ENCODE peak calls at places on chromosome 11, in four cellular contexts. P, T, X and A are unnamed samples.

GRCh38 chr11:31521497-31522150 is 12.1 kb downstream of the ELP4 start:
- DNase-seq in T (no peak), P (no peak), X (no peak), A (no peak)

GRCh38 chr11:75474878-75475766 is 42.1 kb upstream of the KLHL35 start:
- DNase-seq in T (peak), X (peak), P (no peak), A (peak)

GRCh38 chr11:61654397-61654829 is 25.8 kb upstream of the DAGLA start:
- DNase-seq in X (no peak), P (no peak), T (peak), A (peak)

GRCh38 chr11:128813729-128814128 is 53.4 kb downstream of the KCNJ1 start:
- DNase-seq in T (no peak), X (no peak), P (no peak), A (no peak)

GRCh38 chr11:83002522-83002921 is 69.2 kb downstream of the RAB30 start:
- DNase-seq in X (no peak), T (no peak), P (no peak), A (no peak)

GRCh38 chr11:72114570-72114969 is 2.1 kb upstream of the ANAPC15 start:
- DNase-seq in T (no peak), P (no peak), X (no peak), A (no peak)

GRCh38 chr11:36376315-36376887 is 80.3 kb downstream of the PRR5L start:
- DNase-seq in X (peak), P (no peak), T (peak), A (peak)

GRCh38 chr11:34757026-34757451 is 136.1 kb downstream of the EHF start:
- DNase-seq in X (no peak), T (no peak), P (no peak), A (no peak)

GRCh38 chr11:69041516-69041915 is 7.2 kb upstream of the TPCN2 start:
- DNase-seq in X (peak), P (no peak), T (no peak), A (no peak)

GRCh38 chr11:63683133-63683991 is 2.1 kb downstream of the RTN3 start:
- DNase-seq in P (no peak), X (peak), T (peak), A (no peak)

GRCh38 chr11:92852946-92853345 is 116.5 kb upstream of the MTNR1B start:
- DNase-seq in X (peak), T (no peak), P (peak), A (no peak)

GRCh38 chr11:67416416-67417335 is 1.2 kb downstream of the CARNS1 start:
- DNase-seq in T (no peak), P (no peak), X (no peak), A (peak)

GRCh38 chr11:117473692-117474091 is 146.0 kb downstream of the CEP164 start:
- DNase-seq in T (no peak), P (no peak), X (no peak), A (no peak)

GRCh38 chr11:14537134-14537599 is 17.0 kb upstream of the PSMA1 start:
- DNase-seq in P (no peak), T (peak), X (peak), A (no peak)

GRCh38 chr11:128519353-128519752 is 68.0 kb downstream of the ETS1 start:
- DNase-seq in T (no peak), X (no peak), P (no peak), A (no peak)

GRCh38 chr11:118522571-118523072 is 4.7 kb upstream of the TTC36 start:
- DNase-seq in P (no peak), T (peak), X (peak), A (no peak)

GRCh38 chr11:47856186-47856585 is 8.0 kb upstream of the NUP160 start:
- DNase-seq in P (no peak), T (no peak), X (peak), A (no peak)

GRCh38 chr11:107665016-107665415 is 46.8 kb downstream of the SLN start:
- DNase-seq in P (no peak), X (peak), T (no peak), A (no peak)

GRCh38 chr11:129737535-129738230 is 78.0 kb upstream of the TMEM45B start:
- DNase-seq in P (peak), T (no peak), X (no peak), A (no peak)

GRCh38 chr11:9004310-9004945 is 627 bp upstream of the NRIP3 start:
- DNase-seq in T (no peak), P (no peak), X (no peak), A (no peak)

GRCh38 chr11:7587712-7588111 is 73.9 kb downstream of the PPFIBP2 start:
- DNase-seq in X (no peak), T (no peak), P (no peak), A (no peak)

GRCh38 chr11:6259638-6260019 is at the start of gene CCKBR:
- DNase-seq in X (no peak), P (no peak), T (no peak), A (peak)

GRCh38 chr11:112635338-112635737 is 325.9 kb upstream of the NCAM1 start:
- DNase-seq in T (no peak), P (no peak), X (no peak), A (no peak)

GRCh38 chr11:6607190-6607635 is 3.6 kb downstream of the ILK start:
- DNase-seq in P (no peak), X (peak), T (no peak), A (no peak)

GRCh38 chr11:2298131-2298794 is 3.5 kb downstream of the C11orf21 start:
- DNase-seq in P (no peak), T (no peak), X (no peak), A (no peak)

GRCh38 chr11:23124996-23125395 is 264.7 kb upstream of the CCDC179 start:
- DNase-seq in P (no peak), T (no peak), X (peak), A (no peak)